ENCODE peak calls at places on chromosome 12, in ten cellular contexts. One of them, this sample, is unnamed.

GRCh38 chr12:132295101-132295526 is 34.3 kb downstream of the GALNT9 start:
- DNase-seq in HFFc6: no peak
- DNase-seq in ACHN: no peak
- DNase-seq in foreskin keratinocyte: no peak
- DNase-seq in GM13977: no peak
- DNase-seq in activated T-cell treated with anti-CD3 and anti-CD28 coated beads, Interleukin-2, amount 50 U/mL, for 72 hours: no peak
- DNase-seq in NCI-H146: no peak
- DNase-seq in thoracic aorta: no peak
- DNase-seq in HT-29: no peak
- DNase-seq in CD8-positive, alpha-beta T cell: no peak
- DNase-seq in this sample: no peak

GRCh38 chr12:94710933-94711332 is 60.6 kb upstream of the TMCC3 start:
- DNase-seq in HFFc6: peak; percentile 19
- DNase-seq in ACHN: peak; percentile 61
- DNase-seq in foreskin keratinocyte: no peak
- DNase-seq in GM13977: no peak
- DNase-seq in activated T-cell treated with anti-CD3 and anti-CD28 coated beads, Interleukin-2, amount 50 U/mL, for 72 hours: peak; percentile 9
- DNase-seq in NCI-H146: peak; percentile 13
- DNase-seq in thoracic aorta: no peak
- DNase-seq in HT-29: peak; percentile 58
- DNase-seq in CD8-positive, alpha-beta T cell: peak; percentile 16
- DNase-seq in this sample: no peak

GRCh38 chr12:110934093-110934852 is 13.9 kb upstream of the MYL2 start:
- DNase-seq in HFFc6: peak; percentile 12
- DNase-seq in ACHN: no peak
- DNase-seq in foreskin keratinocyte: peak; percentile 72
- DNase-seq in GM13977: no peak
- DNase-seq in activated T-cell treated with anti-CD3 and anti-CD28 coated beads, Interleukin-2, amount 50 U/mL, for 72 hours: no peak
- DNase-seq in NCI-H146: no peak
- DNase-seq in thoracic aorta: no peak
- DNase-seq in HT-29: no peak
- DNase-seq in CD8-positive, alpha-beta T cell: no peak
- DNase-seq in this sample: no peak

GRCh38 chr12:79665488-79665887 is 25.3 kb downstream of the PAWR start:
- DNase-seq in HFFc6: no peak
- DNase-seq in ACHN: no peak
- DNase-seq in foreskin keratinocyte: no peak
- DNase-seq in GM13977: no peak
- DNase-seq in activated T-cell treated with anti-CD3 and anti-CD28 coated beads, Interleukin-2, amount 50 U/mL, for 72 hours: no peak
- DNase-seq in NCI-H146: no peak
- DNase-seq in thoracic aorta: no peak
- DNase-seq in HT-29: no peak
- DNase-seq in CD8-positive, alpha-beta T cell: no peak
- DNase-seq in this sample: no peak

GRCh38 chr12:43964966-43965365 is 129.1 kb downstream of the TMEM117 start:
- DNase-seq in HFFc6: no peak
- DNase-seq in ACHN: no peak
- DNase-seq in foreskin keratinocyte: no peak
- DNase-seq in GM13977: no peak
- DNase-seq in activated T-cell treated with anti-CD3 and anti-CD28 coated beads, Interleukin-2, amount 50 U/mL, for 72 hours: no peak
- DNase-seq in NCI-H146: no peak
- DNase-seq in thoracic aorta: no peak
- DNase-seq in HT-29: no peak
- DNase-seq in CD8-positive, alpha-beta T cell: no peak
- DNase-seq in this sample: no peak

GRCh38 chr12:109937371-109937770 is 37.3 kb downstream of the TCHP start:
- DNase-seq in HFFc6: no peak
- DNase-seq in ACHN: no peak
- DNase-seq in foreskin keratinocyte: no peak
- DNase-seq in GM13977: no peak
- DNase-seq in activated T-cell treated with anti-CD3 and anti-CD28 coated beads, Interleukin-2, amount 50 U/mL, for 72 hours: no peak
- DNase-seq in NCI-H146: no peak
- DNase-seq in thoracic aorta: no peak
- DNase-seq in HT-29: no peak
- DNase-seq in CD8-positive, alpha-beta T cell: no peak
- DNase-seq in this sample: no peak

GRCh38 chr12:104303538-104304151 is at the start of gene EID3:
- DNase-seq in HFFc6: peak; percentile 67
- DNase-seq in ACHN: peak; percentile 88
- DNase-seq in foreskin keratinocyte: no peak
- DNase-seq in GM13977: peak; percentile 91
- DNase-seq in activated T-cell treated with anti-CD3 and anti-CD28 coated beads, Interleukin-2, amount 50 U/mL, for 72 hours: peak; percentile 92
- DNase-seq in NCI-H146: no peak
- DNase-seq in thoracic aorta: peak; percentile 57
- DNase-seq in HT-29: no peak
- DNase-seq in CD8-positive, alpha-beta T cell: peak; percentile 92
- DNase-seq in this sample: peak; percentile 94

GRCh38 chr12:124616394-124617343 is 49.3 kb upstream of the NCOR2 start:
- DNase-seq in HFFc6: no peak
- DNase-seq in ACHN: no peak
- DNase-seq in foreskin keratinocyte: peak; percentile 56
- DNase-seq in GM13977: no peak
- DNase-seq in activated T-cell treated with anti-CD3 and anti-CD28 coated beads, Interleukin-2, amount 50 U/mL, for 72 hours: no peak
- DNase-seq in NCI-H146: no peak
- DNase-seq in thoracic aorta: no peak
- DNase-seq in HT-29: no peak
- DNase-seq in CD8-positive, alpha-beta T cell: no peak
- DNase-seq in this sample: no peak

GRCh38 chr12:6049992-6050391 is 74.5 kb downstream of the VWF start:
- DNase-seq in HFFc6: no peak
- DNase-seq in ACHN: no peak
- DNase-seq in foreskin keratinocyte: no peak
- DNase-seq in GM13977: no peak
- DNase-seq in activated T-cell treated with anti-CD3 and anti-CD28 coated beads, Interleukin-2, amount 50 U/mL, for 72 hours: no peak
- DNase-seq in NCI-H146: no peak
- DNase-seq in thoracic aorta: no peak
- DNase-seq in HT-29: no peak
- DNase-seq in CD8-positive, alpha-beta T cell: no peak
- DNase-seq in this sample: no peak

GRCh38 chr12:110108309-110109036 is 15.7 kb upstream of the IFT81 start:
- DNase-seq in HFFc6: no peak
- DNase-seq in ACHN: no peak
- DNase-seq in foreskin keratinocyte: no peak
- DNase-seq in GM13977: no peak
- DNase-seq in activated T-cell treated with anti-CD3 and anti-CD28 coated beads, Interleukin-2, amount 50 U/mL, for 72 hours: no peak
- DNase-seq in NCI-H146: no peak
- DNase-seq in thoracic aorta: no peak
- DNase-seq in HT-29: no peak
- DNase-seq in CD8-positive, alpha-beta T cell: no peak
- DNase-seq in this sample: no peak

GRCh38 chr12:129393357-129393937 is 510.4 kb downstream of the TMEM132D start:
- DNase-seq in HFFc6: no peak
- DNase-seq in ACHN: no peak
- DNase-seq in foreskin keratinocyte: no peak
- DNase-seq in GM13977: no peak
- DNase-seq in activated T-cell treated with anti-CD3 and anti-CD28 coated beads, Interleukin-2, amount 50 U/mL, for 72 hours: no peak
- DNase-seq in NCI-H146: no peak
- DNase-seq in thoracic aorta: no peak
- DNase-seq in HT-29: no peak
- DNase-seq in CD8-positive, alpha-beta T cell: no peak
- DNase-seq in this sample: no peak

GRCh38 chr12:76312314-76312713 is 35.9 kb downstream of the BBS10 start:
- DNase-seq in HFFc6: no peak
- DNase-seq in ACHN: no peak
- DNase-seq in foreskin keratinocyte: no peak
- DNase-seq in GM13977: no peak
- DNase-seq in activated T-cell treated with anti-CD3 and anti-CD28 coated beads, Interleukin-2, amount 50 U/mL, for 72 hours: no peak
- DNase-seq in NCI-H146: no peak
- DNase-seq in thoracic aorta: no peak
- DNase-seq in HT-29: no peak
- DNase-seq in CD8-positive, alpha-beta T cell: no peak
- DNase-seq in this sample: no peak

GRCh38 chr12:86154620-86155019 is 101.6 kb downstream of the MGAT4C start:
- DNase-seq in HFFc6: no peak
- DNase-seq in ACHN: no peak
- DNase-seq in foreskin keratinocyte: no peak
- DNase-seq in GM13977: no peak
- DNase-seq in activated T-cell treated with anti-CD3 and anti-CD28 coated beads, Interleukin-2, amount 50 U/mL, for 72 hours: no peak
- DNase-seq in NCI-H146: no peak
- DNase-seq in thoracic aorta: no peak
- DNase-seq in HT-29: no peak
- DNase-seq in CD8-positive, alpha-beta T cell: no peak
- DNase-seq in this sample: no peak

GRCh38 chr12:52225752-52226151 is 7.3 kb upstream of the KRT7 start:
- DNase-seq in HFFc6: no peak
- DNase-seq in ACHN: no peak
- DNase-seq in foreskin keratinocyte: no peak
- DNase-seq in GM13977: no peak
- DNase-seq in activated T-cell treated with anti-CD3 and anti-CD28 coated beads, Interleukin-2, amount 50 U/mL, for 72 hours: no peak
- DNase-seq in NCI-H146: no peak
- DNase-seq in thoracic aorta: no peak
- DNase-seq in HT-29: no peak
- DNase-seq in CD8-positive, alpha-beta T cell: no peak
- DNase-seq in this sample: no peak

GRCh38 chr12:10169094-10169493 is 2.8 kb downstream of the OLR1 start:
- DNase-seq in HFFc6: peak; percentile 45
- DNase-seq in ACHN: no peak
- DNase-seq in foreskin keratinocyte: no peak
- DNase-seq in GM13977: no peak
- DNase-seq in activated T-cell treated with anti-CD3 and anti-CD28 coated beads, Interleukin-2, amount 50 U/mL, for 72 hours: no peak
- DNase-seq in NCI-H146: no peak
- DNase-seq in thoracic aorta: no peak
- DNase-seq in HT-29: no peak
- DNase-seq in CD8-positive, alpha-beta T cell: no peak
- DNase-seq in this sample: no peak

GRCh38 chr12:121580959-121581680 is at the start of gene KDM2B:
- DNase-seq in HFFc6: peak; percentile 31
- DNase-seq in ACHN: no peak
- DNase-seq in foreskin keratinocyte: no peak
- DNase-seq in GM13977: no peak
- DNase-seq in activated T-cell treated with anti-CD3 and anti-CD28 coated beads, Interleukin-2, amount 50 U/mL, for 72 hours: no peak
- DNase-seq in NCI-H146: peak; percentile 25
- DNase-seq in thoracic aorta: no peak
- DNase-seq in HT-29: no peak
- DNase-seq in CD8-positive, alpha-beta T cell: peak; percentile 20
- DNase-seq in this sample: peak; percentile 17

GRCh38 chr12:98352218-98352811 is 163.1 kb upstream of the TMPO start:
- DNase-seq in HFFc6: peak; percentile 83
- DNase-seq in ACHN: peak; percentile 65
- DNase-seq in foreskin keratinocyte: peak; percentile 88
- DNase-seq in GM13977: peak; percentile 42
- DNase-seq in activated T-cell treated with anti-CD3 and anti-CD28 coated beads, Interleukin-2, amount 50 U/mL, for 72 hours: no peak
- DNase-seq in NCI-H146: peak; percentile 44
- DNase-seq in thoracic aorta: no peak
- DNase-seq in HT-29: no peak
- DNase-seq in CD8-positive, alpha-beta T cell: no peak
- DNase-seq in this sample: no peak

GRCh38 chr12:47277972-47278448 is 198.3 kb upstream of the AMIGO2 start:
- DNase-seq in HFFc6: peak; percentile 81
- DNase-seq in ACHN: peak; percentile 93
- DNase-seq in foreskin keratinocyte: peak; percentile 90
- DNase-seq in GM13977: no peak
- DNase-seq in activated T-cell treated with anti-CD3 and anti-CD28 coated beads, Interleukin-2, amount 50 U/mL, for 72 hours: no peak
- DNase-seq in NCI-H146: no peak
- DNase-seq in thoracic aorta: no peak
- DNase-seq in HT-29: peak; percentile 81
- DNase-seq in CD8-positive, alpha-beta T cell: no peak
- DNase-seq in this sample: peak; percentile 29

GRCh38 chr12:124646385-124647230 is 79.2 kb upstream of the NCOR2 start:
- DNase-seq in HFFc6: no peak
- DNase-seq in ACHN: no peak
- DNase-seq in foreskin keratinocyte: no peak
- DNase-seq in GM13977: no peak
- DNase-seq in activated T-cell treated with anti-CD3 and anti-CD28 coated beads, Interleukin-2, amount 50 U/mL, for 72 hours: peak; percentile 52
- DNase-seq in NCI-H146: no peak
- DNase-seq in thoracic aorta: no peak
- DNase-seq in HT-29: no peak
- DNase-seq in CD8-positive, alpha-beta T cell: peak; percentile 26
- DNase-seq in this sample: peak; percentile 41

GRCh38 chr12:50017653-50018052 is 7.6 kb downstream of the RACGAP1 start:
- DNase-seq in HFFc6: no peak
- DNase-seq in ACHN: no peak
- DNase-seq in foreskin keratinocyte: no peak
- DNase-seq in GM13977: no peak
- DNase-seq in activated T-cell treated with anti-CD3 and anti-CD28 coated beads, Interleukin-2, amount 50 U/mL, for 72 hours: no peak
- DNase-seq in NCI-H146: no peak
- DNase-seq in thoracic aorta: no peak
- DNase-seq in HT-29: no peak
- DNase-seq in CD8-positive, alpha-beta T cell: no peak
- DNase-seq in this sample: no peak

GRCh38 chr12:56286044-56286830 is 13.9 kb downstream of the CS start:
- DNase-seq in HFFc6: no peak
- DNase-seq in ACHN: peak; percentile 60
- DNase-seq in foreskin keratinocyte: no peak
- DNase-seq in GM13977: no peak
- DNase-seq in activated T-cell treated with anti-CD3 and anti-CD28 coated beads, Interleukin-2, amount 50 U/mL, for 72 hours: no peak
- DNase-seq in NCI-H146: no peak
- DNase-seq in thoracic aorta: no peak
- DNase-seq in HT-29: no peak
- DNase-seq in CD8-positive, alpha-beta T cell: no peak
- DNase-seq in this sample: no peak

GRCh38 chr12:52227767-52228166 is 5.3 kb upstream of the KRT7 start:
- DNase-seq in HFFc6: no peak
- DNase-seq in ACHN: no peak
- DNase-seq in foreskin keratinocyte: no peak
- DNase-seq in GM13977: no peak
- DNase-seq in activated T-cell treated with anti-CD3 and anti-CD28 coated beads, Interleukin-2, amount 50 U/mL, for 72 hours: no peak
- DNase-seq in NCI-H146: no peak
- DNase-seq in thoracic aorta: no peak
- DNase-seq in HT-29: no peak
- DNase-seq in CD8-positive, alpha-beta T cell: no peak
- DNase-seq in this sample: no peak

GRCh38 chr12:48189331-48190125 is 6.1 kb downstream of the CCDC184 start:
- DNase-seq in HFFc6: peak; percentile 60
- DNase-seq in ACHN: peak; percentile 75
- DNase-seq in foreskin keratinocyte: no peak
- DNase-seq in GM13977: peak; percentile 63
- DNase-seq in activated T-cell treated with anti-CD3 and anti-CD28 coated beads, Interleukin-2, amount 50 U/mL, for 72 hours: peak; percentile 70
- DNase-seq in NCI-H146: peak; percentile 53
- DNase-seq in thoracic aorta: peak; percentile 15
- DNase-seq in HT-29: peak; percentile 93
- DNase-seq in CD8-positive, alpha-beta T cell: peak; percentile 71
- DNase-seq in this sample: peak; percentile 45

GRCh38 chr12:40376533-40377267 is 151.9 kb downstream of the LRRK2 start:
- DNase-seq in HFFc6: no peak
- DNase-seq in ACHN: no peak
- DNase-seq in foreskin keratinocyte: no peak
- DNase-seq in GM13977: no peak
- DNase-seq in activated T-cell treated with anti-CD3 and anti-CD28 coated beads, Interleukin-2, amount 50 U/mL, for 72 hours: no peak
- DNase-seq in NCI-H146: no peak
- DNase-seq in thoracic aorta: no peak
- DNase-seq in HT-29: no peak
- DNase-seq in CD8-positive, alpha-beta T cell: no peak
- DNase-seq in this sample: no peak

GRCh38 chr12:120196363-120196762 is 1.8 kb upstream of the GCN1 start:
- DNase-seq in HFFc6: no peak
- DNase-seq in ACHN: no peak
- DNase-seq in foreskin keratinocyte: no peak
- DNase-seq in GM13977: no peak
- DNase-seq in activated T-cell treated with anti-CD3 and anti-CD28 coated beads, Interleukin-2, amount 50 U/mL, for 72 hours: no peak
- DNase-seq in NCI-H146: no peak
- DNase-seq in thoracic aorta: no peak
- DNase-seq in HT-29: no peak
- DNase-seq in CD8-positive, alpha-beta T cell: no peak
- DNase-seq in this sample: no peak

GRCh38 chr12:1013618-1014489 is 22.8 kb downstream of the ERC1 start:
- DNase-seq in HFFc6: peak; percentile 71
- DNase-seq in ACHN: peak; percentile 95
- DNase-seq in foreskin keratinocyte: peak; percentile 79
- DNase-seq in GM13977: no peak
- DNase-seq in activated T-cell treated with anti-CD3 and anti-CD28 coated beads, Interleukin-2, amount 50 U/mL, for 72 hours: no peak
- DNase-seq in NCI-H146: no peak
- DNase-seq in thoracic aorta: no peak
- DNase-seq in HT-29: no peak
- DNase-seq in CD8-positive, alpha-beta T cell: no peak
- DNase-seq in this sample: no peak

GRCh38 chr12:4353785-4354208 is 25.7 kb downstream of the FGF23 start:
- DNase-seq in HFFc6: no peak
- DNase-seq in ACHN: peak; percentile 42
- DNase-seq in foreskin keratinocyte: no peak
- DNase-seq in GM13977: no peak
- DNase-seq in activated T-cell treated with anti-CD3 and anti-CD28 coated beads, Interleukin-2, amount 50 U/mL, for 72 hours: peak; percentile 34
- DNase-seq in NCI-H146: peak; percentile 12
- DNase-seq in thoracic aorta: no peak
- DNase-seq in HT-29: peak; percentile 21
- DNase-seq in CD8-positive, alpha-beta T cell: peak; percentile 61
- DNase-seq in this sample: no peak

GRCh38 chr12:40697566-40698257 is 5.5 kb downstream of the CNTN1 start:
- DNase-seq in HFFc6: no peak
- DNase-seq in ACHN: peak; percentile 21
- DNase-seq in foreskin keratinocyte: peak; percentile 98
- DNase-seq in GM13977: no peak
- DNase-seq in activated T-cell treated with anti-CD3 and anti-CD28 coated beads, Interleukin-2, amount 50 U/mL, for 72 hours: no peak
- DNase-seq in NCI-H146: no peak
- DNase-seq in thoracic aorta: no peak
- DNase-seq in HT-29: no peak
- DNase-seq in CD8-positive, alpha-beta T cell: no peak
- DNase-seq in this sample: no peak

This sample was measured in T-helper 2 cell treated with Interferon-gamma antibody and Interleukin-4, amounts not matched to agents 5 μg/mL and 100 μg/mL, for 36 hours.